ENCODE peak calls at places on chromosomes 7 and 10, in ten cellular contexts. D is MCF 10A; T is effector CD4-positive, alpha-beta T cell; C is mesothelial cell of epicardium; P is mammary epithelial cell; F is Calu3; K is anterior cingulate cortex; B is GM23248; G is left colon; Z is AG04450. Q is an unnamed sample.

GRCh38 chr10:97498841-97499560 is at the start of gene UBTD1:
- DNase-seq in D (peak), B (peak), G (peak), K (no peak), T (peak), C (peak), P (peak), F (peak), Z (no peak), Q (peak)

GRCh38 chr10:121337356-121337936 is 260.8 kb downstream of the FGFR2 start:
- DNase-seq in F (peak), Z (no peak), D (no peak), T (no peak), P (no peak), K (no peak), C (no peak), B (no peak), G (no peak), Q (no peak)

GRCh38 chr7:46811529-46811928 is 770.4 kb downstream of the TNS3 start:
- DNase-seq in B (peak), K (no peak), C (no peak), T (no peak), F (no peak), Z (peak), P (peak), G (no peak), D (peak), Q (peak)

GRCh38 chr10:100186253-100186780 is 488 bp upstream of the ERLIN1 start:
- DNase-seq in Z (no peak), C (no peak), K (no peak), F (peak), P (no peak), B (peak), T (peak), G (no peak), D (no peak), Q (peak)

GRCh38 chr7:42198974-42199668 is 37.9 kb downstream of the GLI3 start:
- DNase-seq in F (no peak), D (no peak), P (peak), T (no peak), G (no peak), C (no peak), Z (no peak), B (peak), K (no peak), Q (no peak)

GRCh38 chr7:28784166-28784870 is 173.8 kb downstream of the TRIL start:
- DNase-seq in F (no peak), T (no peak), B (peak), Z (no peak), D (no peak), G (no peak), P (no peak), C (no peak), K (no peak), Q (no peak)

GRCh38 chr7:105674200-105675030 is 93.1 kb upstream of the EFCAB10 start:
- DNase-seq in G (no peak), Z (no peak), C (no peak), F (no peak), K (no peak), D (no peak), P (no peak), B (no peak), T (no peak), Q (no peak)

GRCh38 chr7:8068892-8069686 is 100.5 kb downstream of the GLCCI1 start:
- DNase-seq in C (no peak), B (no peak), P (no peak), K (no peak), Z (no peak), D (no peak), G (no peak), T (no peak), F (no peak), Q (no peak)

GRCh38 chr10:82981137-82981723 is 1106.2 kb downstream of the NRG3 start:
- DNase-seq in Z (peak), C (no peak), F (no peak), G (no peak), B (peak), P (peak), T (no peak), K (no peak), D (no peak), Q (peak)

GRCh38 chr10:48652344-48652743 is 32.3 kb upstream of the WDFY4 start:
- DNase-seq in K (no peak), C (no peak), P (no peak), D (no peak), B (no peak), T (no peak), F (no peak), Z (no peak), G (no peak), Q (no peak)

GRCh38 chr10:96369890-96370574 is 11.2 kb upstream of the OPALIN start:
- DNase-seq in D (peak), C (no peak), G (no peak), Z (no peak), T (no peak), B (peak), P (no peak), K (no peak), F (peak), Q (no peak)

GRCh38 chr7:21547511-21547910 is 4.7 kb downstream of the DNAH11 start:
- DNase-seq in K (no peak), B (no peak), Z (no peak), P (no peak), T (no peak), C (no peak), F (no peak), D (no peak), G (no peak), Q (no peak)

GRCh38 chr10:70537398-70538194 is 59.0 kb downstream of the PALD1 start:
- DNase-seq in G (no peak), K (no peak), F (peak), T (no peak), Z (no peak), C (no peak), D (peak), P (no peak), B (peak), Q (no peak)

GRCh38 chr10:125694874-125695273 is 11.9 kb upstream of the TEX36 start:
- DNase-seq in B (peak), F (no peak), C (no peak), T (no peak), K (no peak), P (peak), G (no peak), Z (peak), D (no peak), Q (peak)

GRCh38 chr10:122503886-122504285 is 42.5 kb downstream of the HTRA1 start:
- DNase-seq in G (no peak), T (no peak), P (no peak), C (no peak), Z (no peak), B (no peak), K (no peak), F (no peak), D (no peak), Q (no peak)

GRCh38 chr7:32167815-32168214 is 97.6 kb upstream of the PDE1C start:
- DNase-seq in C (no peak), F (no peak), Z (no peak), T (no peak), B (no peak), K (no peak), P (no peak), G (no peak), D (no peak), Q (no peak)

GRCh38 chr7:101999420-101999819 is 182.0 kb downstream of the CUX1 start:
- DNase-seq in K (no peak), P (no peak), B (no peak), Z (no peak), D (no peak), F (no peak), G (no peak), C (no peak), T (no peak), Q (no peak)

GRCh38 chr7:1710936-1711335 is 40.9 kb downstream of the ELFN1 start:
- DNase-seq in G (no peak), C (no peak), Z (no peak), P (no peak), K (no peak), F (no peak), T (no peak), B (no peak), D (no peak), Q (no peak)

GRCh38 chr7:128168667-128169210 is 72.3 kb upstream of the LEP start:
- DNase-seq in B (peak), K (no peak), P (peak), Z (no peak), T (no peak), D (peak), C (peak), F (peak), G (no peak), Q (peak)

GRCh38 chr7:69814421-69814962 is 216.2 kb downstream of the AUTS2 start:
- DNase-seq in D (no peak), B (peak), T (no peak), K (peak), P (no peak), F (no peak), Z (no peak), C (no peak), G (no peak), Q (no peak)

GRCh38 chr7:98879198-98879988 is 1.1 kb downstream of the TRRAP start:
- DNase-seq in Z (no peak), B (peak), F (peak), D (peak), P (peak), G (peak), K (no peak), T (peak), C (no peak), Q (peak)

GRCh38 chr10:34492081-34492480 is 323.0 kb downstream of the PARD3 start:
- DNase-seq in T (no peak), B (no peak), G (no peak), Z (no peak), K (no peak), P (peak), D (peak), F (no peak), C (no peak), Q (no peak)

GRCh38 chr10:123557366-123558108 is 108.6 kb upstream of the GPR26 start:
- DNase-seq in T (no peak), G (no peak), K (no peak), B (no peak), D (no peak), P (no peak), C (no peak), Z (no peak), F (no peak), Q (no peak)